ENCODE peak calls at places on chromosomes 13 and 19, in eight cellular contexts. One of them, this sample, is unnamed.

GRCh38 chr19:34317311-34317927 is 47.6 kb upstream of the GPI start:
- DNase-seq in neural progenitor cell: no peak
- DNase-seq in OCI-LY7: peak
- DNase-seq in ascending aorta: no peak
- DNase-seq in caudate nucleus: no peak
- DNase-seq in IMR-90: no peak
- DNase-seq in left ventricle myocardium inferior: no peak
- DNase-seq in Panc1: no peak
- DNase-seq in this sample: no peak

GRCh38 chr13:23626730-23627129 is 56.5 kb downstream of the TNFRSF19 start:
- DNase-seq in neural progenitor cell: no peak
- DNase-seq in OCI-LY7: no peak
- DNase-seq in ascending aorta: no peak
- DNase-seq in caudate nucleus: no peak
- DNase-seq in IMR-90: no peak
- DNase-seq in left ventricle myocardium inferior: no peak
- DNase-seq in Panc1: no peak
- DNase-seq in this sample: no peak

GRCh38 chr19:56840452-56841193 is at the start of the genes PEG3 and ZIM2:
- DNase-seq in neural progenitor cell: no peak
- DNase-seq in OCI-LY7: no peak
- DNase-seq in ascending aorta: peak
- DNase-seq in caudate nucleus: peak
- DNase-seq in IMR-90: no peak
- DNase-seq in left ventricle myocardium inferior: peak
- DNase-seq in Panc1: no peak
- DNase-seq in this sample: no peak

GRCh38 chr13:90757127-90757680 is 590.3 kb upstream of the MIR17HG start:
- DNase-seq in neural progenitor cell: no peak
- DNase-seq in OCI-LY7: no peak
- DNase-seq in ascending aorta: no peak
- DNase-seq in caudate nucleus: no peak
- DNase-seq in IMR-90: no peak
- DNase-seq in left ventricle myocardium inferior: no peak
- DNase-seq in Panc1: no peak
- DNase-seq in this sample: no peak

GRCh38 chr13:93687261-93687660 is 460.7 kb downstream of the GPC6 start:
- DNase-seq in neural progenitor cell: no peak
- DNase-seq in OCI-LY7: no peak
- DNase-seq in ascending aorta: no peak
- DNase-seq in caudate nucleus: no peak
- DNase-seq in IMR-90: peak
- DNase-seq in left ventricle myocardium inferior: no peak
- DNase-seq in Panc1: no peak
- DNase-seq in this sample: no peak

GRCh38 chr19:45245826-45246225 is 619 bp upstream of the EXOC3L2 start:
- DNase-seq in neural progenitor cell: no peak
- DNase-seq in OCI-LY7: no peak
- DNase-seq in ascending aorta: no peak
- DNase-seq in caudate nucleus: no peak
- DNase-seq in IMR-90: no peak
- DNase-seq in left ventricle myocardium inferior: no peak
- DNase-seq in Panc1: no peak
- DNase-seq in this sample: no peak

GRCh38 chr19:56137405-56137804 is 3.7 kb upstream of the ZNF444 start:
- DNase-seq in neural progenitor cell: no peak
- DNase-seq in OCI-LY7: no peak
- DNase-seq in ascending aorta: no peak
- DNase-seq in caudate nucleus: no peak
- DNase-seq in IMR-90: no peak
- DNase-seq in left ventricle myocardium inferior: no peak
- DNase-seq in Panc1: no peak
- DNase-seq in this sample: no peak

GRCh38 chr13:42990147-42990990 is 1.7 kb downstream of the EPSTI1 start:
- DNase-seq in neural progenitor cell: no peak
- DNase-seq in OCI-LY7: no peak
- DNase-seq in ascending aorta: no peak
- DNase-seq in caudate nucleus: no peak
- DNase-seq in IMR-90: peak
- DNase-seq in left ventricle myocardium inferior: no peak
- DNase-seq in Panc1: no peak
- DNase-seq in this sample: no peak

GRCh38 chr13:99969368-99969933 is 2.1 kb downstream of the ZIC5 start:
- DNase-seq in neural progenitor cell: peak
- DNase-seq in OCI-LY7: no peak
- DNase-seq in ascending aorta: no peak
- DNase-seq in caudate nucleus: no peak
- DNase-seq in IMR-90: no peak
- DNase-seq in left ventricle myocardium inferior: no peak
- DNase-seq in Panc1: no peak
- DNase-seq in this sample: no peak

GRCh38 chr13:99967884-99968520 is 3.6 kb downstream of the ZIC5 start:
- DNase-seq in neural progenitor cell: peak
- DNase-seq in OCI-LY7: no peak
- DNase-seq in ascending aorta: peak
- DNase-seq in caudate nucleus: no peak
- DNase-seq in IMR-90: no peak
- DNase-seq in left ventricle myocardium inferior: no peak
- DNase-seq in Panc1: no peak
- DNase-seq in this sample: no peak

GRCh38 chr13:99969934-99970760 is 1.4 kb downstream of the ZIC5 start:
- DNase-seq in neural progenitor cell: peak
- DNase-seq in OCI-LY7: no peak
- DNase-seq in ascending aorta: no peak
- DNase-seq in caudate nucleus: no peak
- DNase-seq in IMR-90: no peak
- DNase-seq in left ventricle myocardium inferior: no peak
- DNase-seq in Panc1: no peak
- DNase-seq in this sample: no peak

GRCh38 chr13:99967498-99967883 is 4.1 kb downstream of the ZIC5 start:
- DNase-seq in neural progenitor cell: peak
- DNase-seq in OCI-LY7: no peak
- DNase-seq in ascending aorta: peak
- DNase-seq in caudate nucleus: no peak
- DNase-seq in IMR-90: no peak
- DNase-seq in left ventricle myocardium inferior: no peak
- DNase-seq in Panc1: no peak
- DNase-seq in this sample: no peak

GRCh38 chr13:99968521-99969367 is 2.8 kb downstream of the ZIC5 start:
- DNase-seq in neural progenitor cell: peak
- DNase-seq in OCI-LY7: no peak
- DNase-seq in ascending aorta: peak
- DNase-seq in caudate nucleus: no peak
- DNase-seq in IMR-90: no peak
- DNase-seq in left ventricle myocardium inferior: no peak
- DNase-seq in Panc1: no peak
- DNase-seq in this sample: no peak
- H3K27ac ChIP-seq in neural progenitor cell: peak
- H3K27ac ChIP-seq in OCI-LY7: no peak
- H3K27ac ChIP-seq in ascending aorta: no peak
- H3K27ac ChIP-seq in caudate nucleus: peak
- H3K27ac ChIP-seq in IMR-90: no peak
- H3K27ac ChIP-seq in left ventricle myocardium inferior: no peak
- H3K27ac ChIP-seq in Panc1: peak
- H3K27ac ChIP-seq in this sample: no peak

GRCh38 chr13:21481359-21481758 is 22.3 kb upstream of the ZDHHC20 start:
- DNase-seq in neural progenitor cell: no peak
- DNase-seq in OCI-LY7: no peak
- DNase-seq in ascending aorta: no peak
- DNase-seq in caudate nucleus: no peak
- DNase-seq in IMR-90: no peak
- DNase-seq in left ventricle myocardium inferior: no peak
- DNase-seq in Panc1: no peak
- DNase-seq in this sample: no peak

GRCh38 chr13:21483748-21484147 is 24.6 kb upstream of the ZDHHC20 start:
- DNase-seq in neural progenitor cell: no peak
- DNase-seq in OCI-LY7: no peak
- DNase-seq in ascending aorta: no peak
- DNase-seq in caudate nucleus: no peak
- DNase-seq in IMR-90: no peak
- DNase-seq in left ventricle myocardium inferior: no peak
- DNase-seq in Panc1: no peak
- DNase-seq in this sample: no peak

GRCh38 chr13:21486322-21486721 is 27.2 kb upstream of the ZDHHC20 start:
- DNase-seq in neural progenitor cell: no peak
- DNase-seq in OCI-LY7: no peak
- DNase-seq in ascending aorta: no peak
- DNase-seq in caudate nucleus: no peak
- DNase-seq in IMR-90: no peak
- DNase-seq in left ventricle myocardium inferior: no peak
- DNase-seq in Panc1: no peak
- DNase-seq in this sample: no peak
- H3K27ac ChIP-seq in neural progenitor cell: no peak
- H3K27ac ChIP-seq in OCI-LY7: no peak
- H3K27ac ChIP-seq in ascending aorta: no peak
- H3K27ac ChIP-seq in caudate nucleus: no peak
- H3K27ac ChIP-seq in IMR-90: no peak
- H3K27ac ChIP-seq in left ventricle myocardium inferior: no peak
- H3K27ac ChIP-seq in Panc1: no peak
- H3K27ac ChIP-seq in this sample: no peak

GRCh38 chr13:99376924-99377323 is 69.7 kb upstream of the GPR183 start:
- DNase-seq in neural progenitor cell: no peak
- DNase-seq in OCI-LY7: no peak
- DNase-seq in ascending aorta: no peak
- DNase-seq in caudate nucleus: no peak
- DNase-seq in IMR-90: no peak
- DNase-seq in left ventricle myocardium inferior: no peak
- DNase-seq in Panc1: no peak
- DNase-seq in this sample: no peak

GRCh38 chr13:99375806-99376080 is 68.5 kb upstream of the GPR183 start:
- DNase-seq in neural progenitor cell: no peak
- DNase-seq in OCI-LY7: no peak
- DNase-seq in ascending aorta: no peak
- DNase-seq in caudate nucleus: no peak
- DNase-seq in IMR-90: no peak
- DNase-seq in left ventricle myocardium inferior: no peak
- DNase-seq in Panc1: no peak
- DNase-seq in this sample: no peak

GRCh38 chr13:99374169-99374991 is 67.2 kb upstream of the GPR183 start:
- DNase-seq in neural progenitor cell: no peak
- DNase-seq in OCI-LY7: no peak
- DNase-seq in ascending aorta: no peak
- DNase-seq in caudate nucleus: no peak
- DNase-seq in IMR-90: no peak
- DNase-seq in left ventricle myocardium inferior: no peak
- DNase-seq in Panc1: no peak
- DNase-seq in this sample: no peak

GRCh38 chr13:99376132-99376531 is 68.9 kb upstream of the GPR183 start:
- DNase-seq in neural progenitor cell: no peak
- DNase-seq in OCI-LY7: peak
- DNase-seq in ascending aorta: no peak
- DNase-seq in caudate nucleus: no peak
- DNase-seq in IMR-90: no peak
- DNase-seq in left ventricle myocardium inferior: no peak
- DNase-seq in Panc1: no peak
- DNase-seq in this sample: no peak

DNA sequence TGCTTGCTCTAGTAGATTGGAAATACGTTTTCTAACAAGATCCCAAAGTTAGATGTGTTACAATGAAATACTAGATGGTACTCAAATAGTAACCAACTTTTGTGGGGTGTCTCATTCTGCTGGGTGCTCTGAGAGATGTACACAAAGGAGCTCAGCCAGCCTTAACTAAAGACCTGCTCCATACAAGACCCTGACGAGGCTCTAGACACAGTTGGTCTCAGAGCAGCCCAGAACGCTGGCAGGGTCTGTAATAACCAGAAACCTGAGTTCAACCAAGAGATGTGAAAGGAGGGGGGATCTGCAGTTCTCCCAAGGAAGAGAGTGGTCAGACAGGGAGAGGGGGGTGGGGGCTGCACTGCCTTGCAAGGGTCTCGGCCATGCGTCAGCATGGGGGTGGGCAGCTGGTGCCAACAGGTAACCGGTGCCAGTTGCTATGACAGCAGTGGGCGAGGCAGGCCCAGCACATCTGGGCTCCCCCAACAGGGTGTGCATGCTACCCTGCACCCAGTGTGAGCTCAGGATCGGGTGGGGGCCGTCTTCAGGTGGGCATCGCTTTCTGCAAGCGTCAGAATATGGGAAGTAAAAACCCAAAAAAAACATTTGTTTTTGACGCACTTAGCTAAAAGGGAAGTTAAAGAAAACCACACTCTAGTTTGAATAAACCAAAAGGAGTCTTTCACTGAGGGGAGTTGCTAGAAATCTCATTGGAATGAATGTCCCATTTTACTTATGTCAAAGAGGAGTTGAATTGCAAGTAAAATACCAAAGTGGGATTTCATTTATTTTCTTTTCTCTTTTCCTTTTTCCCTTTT is 68.0 kb upstream of the GPR183 start:
- DNase-seq in neural progenitor cell: no peak
- DNase-seq in OCI-LY7: peak
- DNase-seq in ascending aorta: no peak
- DNase-seq in caudate nucleus: no peak
- DNase-seq in IMR-90: no peak
- DNase-seq in left ventricle myocardium inferior: no peak
- DNase-seq in Panc1: no peak
- DNase-seq in this sample: no peak
- H3K27ac ChIP-seq in neural progenitor cell: no peak
- H3K27ac ChIP-seq in OCI-LY7: peak
- H3K27ac ChIP-seq in ascending aorta: no peak
- H3K27ac ChIP-seq in caudate nucleus: no peak
- H3K27ac ChIP-seq in IMR-90: no peak
- H3K27ac ChIP-seq in left ventricle myocardium inferior: no peak
- H3K27ac ChIP-seq in Panc1: no peak
- H3K27ac ChIP-seq in this sample: no peak

GRCh38 chr19:47507924-47508553 is 6.8 kb downstream of the NAPA start:
- DNase-seq in neural progenitor cell: peak
- DNase-seq in OCI-LY7: no peak
- DNase-seq in ascending aorta: no peak
- DNase-seq in caudate nucleus: peak
- DNase-seq in IMR-90: no peak
- DNase-seq in left ventricle myocardium inferior: no peak
- DNase-seq in Panc1: no peak
- DNase-seq in this sample: no peak

GRCh38 chr19:47505506-47505905 is 9.4 kb downstream of the NAPA start:
- DNase-seq in neural progenitor cell: no peak
- DNase-seq in OCI-LY7: no peak
- DNase-seq in ascending aorta: no peak
- DNase-seq in caudate nucleus: no peak
- DNase-seq in IMR-90: no peak
- DNase-seq in left ventricle myocardium inferior: no peak
- DNase-seq in Panc1: no peak
- DNase-seq in this sample: no peak

GRCh38 chr19:47506459-47506858 is 8.4 kb downstream of the NAPA start:
- DNase-seq in neural progenitor cell: no peak
- DNase-seq in OCI-LY7: no peak
- DNase-seq in ascending aorta: no peak
- DNase-seq in caudate nucleus: no peak
- DNase-seq in IMR-90: no peak
- DNase-seq in left ventricle myocardium inferior: no peak
- DNase-seq in Panc1: no peak
- DNase-seq in this sample: no peak

GRCh38 chr19:47508721-47509120 is 6.1 kb downstream of the NAPA start:
- DNase-seq in neural progenitor cell: no peak
- DNase-seq in OCI-LY7: no peak
- DNase-seq in ascending aorta: no peak
- DNase-seq in caudate nucleus: no peak
- DNase-seq in IMR-90: no peak
- DNase-seq in left ventricle myocardium inferior: no peak
- DNase-seq in Panc1: no peak
- DNase-seq in this sample: no peak

DNA sequence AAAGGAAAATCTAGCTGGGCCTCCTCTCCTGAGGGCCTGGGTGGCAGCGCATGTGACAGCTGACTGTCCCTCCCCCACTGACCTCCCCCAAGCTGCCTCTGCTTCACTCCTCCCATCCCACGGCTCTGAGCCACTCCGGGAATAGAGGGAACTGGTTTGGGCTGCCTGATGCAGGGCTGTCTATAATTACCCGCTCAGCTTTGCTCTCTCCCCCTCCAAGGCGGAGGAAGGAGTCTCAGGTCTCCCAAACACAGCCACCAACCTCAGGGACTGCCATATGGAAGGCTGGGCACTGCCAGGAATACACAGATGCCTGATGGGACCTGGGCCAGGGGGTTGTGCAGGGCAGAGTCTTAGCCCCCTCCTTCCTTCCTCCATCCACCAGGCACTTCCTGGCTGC is 7.8 kb downstream of the NAPA start:
- DNase-seq in neural progenitor cell: no peak
- DNase-seq in OCI-LY7: no peak
- DNase-seq in ascending aorta: no peak
- DNase-seq in caudate nucleus: peak
- DNase-seq in IMR-90: no peak
- DNase-seq in left ventricle myocardium inferior: no peak
- DNase-seq in Panc1: no peak
- DNase-seq in this sample: no peak
- H3K27ac ChIP-seq in neural progenitor cell: no peak
- H3K27ac ChIP-seq in OCI-LY7: no peak
- H3K27ac ChIP-seq in ascending aorta: no peak
- H3K27ac ChIP-seq in caudate nucleus: peak
- H3K27ac ChIP-seq in IMR-90: no peak
- H3K27ac ChIP-seq in left ventricle myocardium inferior: peak
- H3K27ac ChIP-seq in Panc1: no peak
- H3K27ac ChIP-seq in this sample: peak

This sample was measured in RWPE1.